ENCODE peak calls at places on chromosomes 7 and 10, in four cellular contexts. One of them, this sample, is unnamed. For H3K36me3, the result is how much of the 10 kb centered on the place peaks cover.

GRCh38 chr7:82049442-82049841 is 279.6 kb upstream of the HGF start:
- DNase-seq in CD8-positive, alpha-beta T cell: no peak
- DNase-seq in tibial artery: no peak
- DNase-seq in WERI-Rb-1: no peak
- DNase-seq in this sample: peak

GRCh38 chr10:33145451-33146188 is 187.6 kb upstream of the ITGB1 start:
- DNase-seq in CD8-positive, alpha-beta T cell: no peak
- DNase-seq in tibial artery: no peak
- DNase-seq in WERI-Rb-1: no peak
- DNase-seq in this sample: no peak

GRCh38 chr7:153185936-153186335 is 426.4 kb downstream of the ACTR3B start:
- DNase-seq in CD8-positive, alpha-beta T cell: no peak
- DNase-seq in tibial artery: no peak
- DNase-seq in WERI-Rb-1: no peak
- DNase-seq in this sample: no peak

GRCh38 chr10:69800109-69800508 is 1.6 kb upstream of the COL13A1 start:
- DNase-seq in CD8-positive, alpha-beta T cell: no peak
- DNase-seq in tibial artery: no peak
- DNase-seq in WERI-Rb-1: peak
- DNase-seq in this sample: peak

GRCh38 chr10:67837519-67838314 is at the start of gene DNAJC12:
- DNase-seq in CD8-positive, alpha-beta T cell: no peak
- DNase-seq in tibial artery: no peak
- DNase-seq in WERI-Rb-1: peak
- DNase-seq in this sample: peak

GRCh38 chr10:95278061-95278988 is 12.5 kb downstream of the PDLIM1 start:
- DNase-seq in CD8-positive, alpha-beta T cell: no peak
- DNase-seq in tibial artery: peak
- DNase-seq in WERI-Rb-1: no peak
- DNase-seq in this sample: no peak

GRCh38 chr7:28410628-28411578 is 1.4 kb upstream of the CREB5 start:
- DNase-seq in CD8-positive, alpha-beta T cell: no peak
- DNase-seq in tibial artery: peak
- DNase-seq in WERI-Rb-1: no peak
- DNase-seq in this sample: peak

GRCh38 chr10:97086530-97086929 is 99.2 kb downstream of the SLIT1 start:
- DNase-seq in CD8-positive, alpha-beta T cell: no peak
- DNase-seq in tibial artery: no peak
- DNase-seq in WERI-Rb-1: no peak
- DNase-seq in this sample: no peak

GRCh38 chr10:3071405-3072198 is 4.3 kb downstream of the PFKP start:
- DNase-seq in CD8-positive, alpha-beta T cell: peak
- DNase-seq in tibial artery: no peak
- DNase-seq in WERI-Rb-1: no peak
- DNase-seq in this sample: no peak

GRCh38 chr10:22690614-22691431 is 23.6 kb downstream of the PIP4K2A start:
- DNase-seq in CD8-positive, alpha-beta T cell: no peak
- DNase-seq in tibial artery: no peak
- DNase-seq in WERI-Rb-1: no peak
- DNase-seq in this sample: no peak

DNA sequence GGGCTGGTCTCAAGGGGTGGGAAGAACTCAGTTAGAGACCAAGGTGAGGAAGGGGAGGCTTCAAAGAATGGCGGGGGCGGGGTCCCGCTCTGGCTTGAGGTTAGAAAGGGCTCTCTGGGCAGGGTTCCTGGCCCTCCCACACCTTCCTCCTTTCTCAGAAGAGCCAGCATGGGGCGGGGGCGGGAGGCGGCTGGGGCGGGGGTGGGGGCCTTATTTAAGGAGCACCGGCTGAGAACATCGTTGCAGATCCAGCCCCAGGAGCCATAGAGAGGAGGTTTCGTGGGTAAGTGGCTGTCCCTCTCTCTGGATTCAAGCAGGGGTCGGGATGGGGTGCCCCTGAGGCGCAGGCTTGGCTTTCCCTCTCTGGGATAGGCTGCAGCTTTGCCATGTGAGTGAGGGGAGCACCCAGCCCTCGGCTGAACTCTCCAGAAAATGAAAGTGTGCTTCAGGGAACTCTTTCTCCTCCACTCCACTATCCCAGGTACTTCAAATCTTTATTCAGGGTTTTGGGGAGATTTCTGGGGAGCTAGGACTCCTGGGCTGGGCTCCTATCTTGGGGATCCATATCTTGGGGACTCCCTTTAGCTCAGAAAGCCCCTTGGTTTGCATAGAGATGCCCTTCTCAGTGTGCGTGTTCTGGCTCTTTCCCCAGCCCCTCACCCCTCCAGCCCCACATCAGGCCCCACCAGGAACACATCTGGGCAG is 3.3 kb upstream of the CUEDC2 start:
- DNase-seq in CD8-positive, alpha-beta T cell: peak
- DNase-seq in tibial artery: no peak
- DNase-seq in WERI-Rb-1: no peak
- DNase-seq in this sample: peak
- H3K4me3 ChIP-seq in CD8-positive, alpha-beta T cell: peak
- H3K4me3 ChIP-seq in tibial artery: no peak
- H3K4me3 ChIP-seq in WERI-Rb-1: no peak
- H3K4me3 ChIP-seq in this sample: peak

DNA sequence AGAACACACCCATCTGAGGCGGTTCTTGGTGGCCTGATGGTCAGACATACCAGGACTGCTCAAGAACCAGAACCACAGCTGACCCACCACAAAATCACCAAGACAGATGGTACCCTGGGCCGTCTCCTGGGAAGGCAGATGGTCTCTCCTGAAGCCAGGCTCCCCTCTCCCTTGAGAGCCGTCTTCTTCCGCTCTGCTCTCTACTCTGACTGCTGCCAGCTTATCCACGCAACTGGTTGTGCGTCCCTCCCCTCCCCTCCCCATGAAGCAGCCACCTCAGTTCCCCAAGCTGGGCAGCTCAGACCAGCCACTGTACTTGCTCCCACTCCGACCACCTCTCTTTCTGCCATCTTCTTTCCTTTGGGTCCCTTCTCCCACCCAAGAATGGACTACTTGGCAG is 14.0 kb downstream of the PDIA4 start:
- DNase-seq in CD8-positive, alpha-beta T cell: no peak
- DNase-seq in tibial artery: no peak
- DNase-seq in WERI-Rb-1: no peak
- DNase-seq in this sample: peak
- H3K36me3 ChIP-seq in CD8-positive, alpha-beta T cell: under half
- H3K36me3 ChIP-seq in tibial artery: half or more
- H3K36me3 ChIP-seq in WERI-Rb-1: half or more
- H3K36me3 ChIP-seq in this sample: half or more

GRCh38 chr7:150738092-150739044 is 1.1 kb downstream of the GIMAP5 start:
- DNase-seq in CD8-positive, alpha-beta T cell: no peak
- DNase-seq in tibial artery: no peak
- DNase-seq in WERI-Rb-1: no peak
- DNase-seq in this sample: no peak

GRCh38 chr7:150742286-150742968 is 5.2 kb downstream of the GIMAP5 start:
- DNase-seq in CD8-positive, alpha-beta T cell: no peak
- DNase-seq in tibial artery: no peak
- DNase-seq in WERI-Rb-1: no peak
- DNase-seq in this sample: no peak

GRCh38 chr7:150739045-150739432 is 1.8 kb downstream of the GIMAP5 start:
- DNase-seq in CD8-positive, alpha-beta T cell: no peak
- DNase-seq in tibial artery: no peak
- DNase-seq in WERI-Rb-1: no peak
- DNase-seq in this sample: no peak

GRCh38 chr7:150737265-150738055 is at the start of gene GIMAP5:
- DNase-seq in CD8-positive, alpha-beta T cell: peak
- DNase-seq in tibial artery: peak
- DNase-seq in WERI-Rb-1: no peak
- DNase-seq in this sample: no peak

GRCh38 chr7:150740053-150740452 is 2.8 kb downstream of the GIMAP5 start:
- DNase-seq in CD8-positive, alpha-beta T cell: no peak
- DNase-seq in tibial artery: no peak
- DNase-seq in WERI-Rb-1: no peak
- DNase-seq in this sample: no peak
- H3K4me3 ChIP-seq in CD8-positive, alpha-beta T cell: peak
- H3K4me3 ChIP-seq in tibial artery: peak
- H3K4me3 ChIP-seq in WERI-Rb-1: no peak
- H3K4me3 ChIP-seq in this sample: no peak

GRCh38 chr10:89601728-89602361 is 43.2 kb downstream of the PANK1 start:
- DNase-seq in CD8-positive, alpha-beta T cell: no peak
- DNase-seq in tibial artery: no peak
- DNase-seq in WERI-Rb-1: no peak
- DNase-seq in this sample: no peak

GRCh38 chr10:89604200-89604599 is 40.8 kb downstream of the PANK1 start:
- DNase-seq in CD8-positive, alpha-beta T cell: no peak
- DNase-seq in tibial artery: no peak
- DNase-seq in WERI-Rb-1: no peak
- DNase-seq in this sample: no peak

GRCh38 chr10:89600041-89600440 is 45.0 kb downstream of the PANK1 start:
- DNase-seq in CD8-positive, alpha-beta T cell: no peak
- DNase-seq in tibial artery: no peak
- DNase-seq in WERI-Rb-1: no peak
- DNase-seq in this sample: no peak

GRCh38 chr10:89602919-89603318 is 42.1 kb downstream of the PANK1 start:
- DNase-seq in CD8-positive, alpha-beta T cell: no peak
- DNase-seq in tibial artery: no peak
- DNase-seq in WERI-Rb-1: no peak
- DNase-seq in this sample: no peak
- H3K36me3 ChIP-seq in CD8-positive, alpha-beta T cell: under half
- H3K36me3 ChIP-seq in tibial artery: under half
- H3K36me3 ChIP-seq in WERI-Rb-1: under half
- H3K36me3 ChIP-seq in this sample: under half

DNA sequence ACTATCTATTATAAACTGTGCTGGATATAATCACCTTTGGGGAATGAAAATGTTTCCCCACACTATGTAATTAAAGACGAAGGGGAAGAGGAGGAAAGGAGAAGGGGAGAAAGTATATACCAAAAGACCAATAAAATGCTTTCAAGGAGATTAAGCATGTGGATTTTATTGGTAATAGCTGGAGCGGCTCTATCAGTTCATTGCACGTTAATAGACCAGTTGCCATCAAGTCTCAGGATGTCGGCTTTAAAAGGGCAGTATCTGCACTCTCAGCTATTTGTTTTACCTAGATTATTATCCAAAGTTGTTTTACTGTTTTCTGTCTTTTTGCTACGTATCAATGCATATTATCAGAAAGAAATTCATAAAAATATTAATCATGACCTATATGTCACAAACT is 9.0 kb downstream of the ETV1 start:
- DNase-seq in CD8-positive, alpha-beta T cell: no peak
- DNase-seq in tibial artery: no peak
- DNase-seq in WERI-Rb-1: no peak
- DNase-seq in this sample: no peak
- H3K4me3 ChIP-seq in CD8-positive, alpha-beta T cell: no peak
- H3K4me3 ChIP-seq in tibial artery: no peak
- H3K4me3 ChIP-seq in WERI-Rb-1: no peak
- H3K4me3 ChIP-seq in this sample: no peak

GRCh38 chr7:70494225-70494877 is 637.6 kb upstream of the GALNT17 start:
- DNase-seq in CD8-positive, alpha-beta T cell: no peak
- DNase-seq in tibial artery: no peak
- DNase-seq in WERI-Rb-1: no peak
- DNase-seq in this sample: no peak
- H3K36me3 ChIP-seq in CD8-positive, alpha-beta T cell: under half
- H3K36me3 ChIP-seq in tibial artery: under half
- H3K36me3 ChIP-seq in WERI-Rb-1: under half
- H3K36me3 ChIP-seq in this sample: under half

DNA sequence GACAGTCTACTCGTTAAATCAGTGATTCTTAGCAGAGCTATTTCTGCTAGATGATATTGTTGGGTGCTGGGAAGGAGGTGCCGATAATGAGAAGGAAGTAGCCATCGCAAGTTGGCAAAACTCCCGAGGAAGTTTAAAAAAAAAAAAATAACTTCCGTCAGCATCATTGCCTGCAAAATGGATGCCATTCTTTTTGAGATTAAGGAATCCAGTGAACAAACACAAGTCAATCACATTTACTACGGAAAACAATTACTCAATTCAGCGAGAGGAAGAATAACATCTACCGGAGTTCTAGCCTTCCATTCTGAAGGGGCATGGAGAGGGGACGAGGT is 74.4 kb upstream of the SFMBT2 start:
- DNase-seq in CD8-positive, alpha-beta T cell: no peak
- DNase-seq in tibial artery: no peak
- DNase-seq in WERI-Rb-1: no peak
- DNase-seq in this sample: no peak
- H3K4me3 ChIP-seq in CD8-positive, alpha-beta T cell: peak
- H3K4me3 ChIP-seq in tibial artery: no peak
- H3K4me3 ChIP-seq in WERI-Rb-1: no peak
- H3K4me3 ChIP-seq in this sample: no peak

GRCh38 chr7:101960323-101960722 is 142.9 kb downstream of the CUX1 start:
- DNase-seq in CD8-positive, alpha-beta T cell: no peak
- DNase-seq in tibial artery: no peak
- DNase-seq in WERI-Rb-1: no peak
- DNase-seq in this sample: no peak
- H3K36me3 ChIP-seq in CD8-positive, alpha-beta T cell: under half
- H3K36me3 ChIP-seq in tibial artery: under half
- H3K36me3 ChIP-seq in WERI-Rb-1: under half
- H3K36me3 ChIP-seq in this sample: under half